ENCODE peak calls at places on chromosome 11, in five cellular contexts. One of them, this sample, is unnamed.
A peak's percentile ranks its signal among the peaks of the same experiment; 100 is the strongest.

GRCh38 chr11:111183706-111184105 is 61.8 kb upstream of the POU2AF2 start:
- DNase-seq in stimulated activated CD4-positive, alpha-beta T cell treated with anti-CD3 and anti-CD28 coated beads, Interleukin-4, amount 100 ng/mL, for 1 hour: no peak
- DNase-seq in left kidney: no peak
- DNase-seq in stimulated activated CD8-positive, alpha-beta memory T cell treated with anti-CD3 and anti-CD28 coated beads, Interleukin-15, amount 100 ng/mL, for 1 hour: no peak
- DNase-seq in GDM1: no peak
- DNase-seq in this sample: no peak

GRCh38 chr11:114187173-114187572 is 109.0 kb upstream of the NNMT start:
- DNase-seq in stimulated activated CD4-positive, alpha-beta T cell treated with anti-CD3 and anti-CD28 coated beads, Interleukin-4, amount 100 ng/mL, for 1 hour: no peak
- DNase-seq in left kidney: peak; percentile 63
- DNase-seq in stimulated activated CD8-positive, alpha-beta memory T cell treated with anti-CD3 and anti-CD28 coated beads, Interleukin-15, amount 100 ng/mL, for 1 hour: no peak
- DNase-seq in GDM1: no peak
- DNase-seq in this sample: no peak

GRCh38 chr11:96481204-96481603 is 91.4 kb downstream of the JRKL start:
- DNase-seq in stimulated activated CD4-positive, alpha-beta T cell treated with anti-CD3 and anti-CD28 coated beads, Interleukin-4, amount 100 ng/mL, for 1 hour: no peak
- DNase-seq in left kidney: no peak
- DNase-seq in stimulated activated CD8-positive, alpha-beta memory T cell treated with anti-CD3 and anti-CD28 coated beads, Interleukin-15, amount 100 ng/mL, for 1 hour: no peak
- DNase-seq in GDM1: no peak
- DNase-seq in this sample: no peak

GRCh38 chr11:28517621-28518020 is 409.4 kb downstream of the METTL15 start:
- DNase-seq in stimulated activated CD4-positive, alpha-beta T cell treated with anti-CD3 and anti-CD28 coated beads, Interleukin-4, amount 100 ng/mL, for 1 hour: no peak
- DNase-seq in left kidney: no peak
- DNase-seq in stimulated activated CD8-positive, alpha-beta memory T cell treated with anti-CD3 and anti-CD28 coated beads, Interleukin-15, amount 100 ng/mL, for 1 hour: no peak
- DNase-seq in GDM1: no peak
- DNase-seq in this sample: no peak

GRCh38 chr11:120197254-120197891 is 13.5 kb upstream of the OAF start:
- DNase-seq in stimulated activated CD4-positive, alpha-beta T cell treated with anti-CD3 and anti-CD28 coated beads, Interleukin-4, amount 100 ng/mL, for 1 hour: no peak
- DNase-seq in left kidney: peak; percentile 97
- DNase-seq in stimulated activated CD8-positive, alpha-beta memory T cell treated with anti-CD3 and anti-CD28 coated beads, Interleukin-15, amount 100 ng/mL, for 1 hour: no peak
- DNase-seq in GDM1: no peak
- DNase-seq in this sample: no peak

GRCh38 chr11:129639300-129639699 is 176.3 kb upstream of the TMEM45B start:
- DNase-seq in stimulated activated CD4-positive, alpha-beta T cell treated with anti-CD3 and anti-CD28 coated beads, Interleukin-4, amount 100 ng/mL, for 1 hour: no peak
- DNase-seq in left kidney: peak; percentile 16
- DNase-seq in stimulated activated CD8-positive, alpha-beta memory T cell treated with anti-CD3 and anti-CD28 coated beads, Interleukin-15, amount 100 ng/mL, for 1 hour: no peak
- DNase-seq in GDM1: no peak
- DNase-seq in this sample: no peak

GRCh38 chr11:30333405-30333804 is 10.5 kb downstream of the ARL14EP start:
- DNase-seq in stimulated activated CD4-positive, alpha-beta T cell treated with anti-CD3 and anti-CD28 coated beads, Interleukin-4, amount 100 ng/mL, for 1 hour: no peak
- DNase-seq in left kidney: no peak
- DNase-seq in stimulated activated CD8-positive, alpha-beta memory T cell treated with anti-CD3 and anti-CD28 coated beads, Interleukin-15, amount 100 ng/mL, for 1 hour: no peak
- DNase-seq in GDM1: no peak
- DNase-seq in this sample: no peak

GRCh38 chr11:63490551-63491239 is at the start of gene PLAAT5:
- DNase-seq in stimulated activated CD4-positive, alpha-beta T cell treated with anti-CD3 and anti-CD28 coated beads, Interleukin-4, amount 100 ng/mL, for 1 hour: peak; percentile 30
- DNase-seq in left kidney: peak; percentile 69
- DNase-seq in stimulated activated CD8-positive, alpha-beta memory T cell treated with anti-CD3 and anti-CD28 coated beads, Interleukin-15, amount 100 ng/mL, for 1 hour: no peak
- DNase-seq in GDM1: no peak
- DNase-seq in this sample: no peak

GRCh38 chr11:119755351-119756071 is 26.5 kb upstream of the NECTIN1 start:
- DNase-seq in stimulated activated CD4-positive, alpha-beta T cell treated with anti-CD3 and anti-CD28 coated beads, Interleukin-4, amount 100 ng/mL, for 1 hour: no peak
- DNase-seq in left kidney: peak; percentile 86
- DNase-seq in stimulated activated CD8-positive, alpha-beta memory T cell treated with anti-CD3 and anti-CD28 coated beads, Interleukin-15, amount 100 ng/mL, for 1 hour: no peak
- DNase-seq in GDM1: no peak
- DNase-seq in this sample: no peak

GRCh38 chr11:2929880-2930704 is 872 bp upstream of the PHLDA2 start:
- DNase-seq in stimulated activated CD4-positive, alpha-beta T cell treated with anti-CD3 and anti-CD28 coated beads, Interleukin-4, amount 100 ng/mL, for 1 hour: peak; percentile 36
- DNase-seq in left kidney: peak; percentile 56
- DNase-seq in stimulated activated CD8-positive, alpha-beta memory T cell treated with anti-CD3 and anti-CD28 coated beads, Interleukin-15, amount 100 ng/mL, for 1 hour: no peak
- DNase-seq in GDM1: no peak
- DNase-seq in this sample: no peak

GRCh38 chr11:60786811-60787567 is 1.9 kb downstream of the MS4A10 start:
- DNase-seq in stimulated activated CD4-positive, alpha-beta T cell treated with anti-CD3 and anti-CD28 coated beads, Interleukin-4, amount 100 ng/mL, for 1 hour: no peak
- DNase-seq in left kidney: peak; percentile 29
- DNase-seq in stimulated activated CD8-positive, alpha-beta memory T cell treated with anti-CD3 and anti-CD28 coated beads, Interleukin-15, amount 100 ng/mL, for 1 hour: no peak
- DNase-seq in GDM1: no peak
- DNase-seq in this sample: no peak

GRCh38 chr11:87628161-87628560 is 547.1 kb downstream of the RAB38 start:
- DNase-seq in stimulated activated CD4-positive, alpha-beta T cell treated with anti-CD3 and anti-CD28 coated beads, Interleukin-4, amount 100 ng/mL, for 1 hour: no peak
- DNase-seq in left kidney: peak; percentile 44
- DNase-seq in stimulated activated CD8-positive, alpha-beta memory T cell treated with anti-CD3 and anti-CD28 coated beads, Interleukin-15, amount 100 ng/mL, for 1 hour: no peak
- DNase-seq in GDM1: no peak
- DNase-seq in this sample: no peak

GRCh38 chr11:83865636-83866461 is 579.7 kb upstream of the CCDC90B start:
- DNase-seq in stimulated activated CD4-positive, alpha-beta T cell treated with anti-CD3 and anti-CD28 coated beads, Interleukin-4, amount 100 ng/mL, for 1 hour: no peak
- DNase-seq in left kidney: peak; percentile 3
- DNase-seq in stimulated activated CD8-positive, alpha-beta memory T cell treated with anti-CD3 and anti-CD28 coated beads, Interleukin-15, amount 100 ng/mL, for 1 hour: no peak
- DNase-seq in GDM1: no peak
- DNase-seq in this sample: no peak

GRCh38 chr11:132559371-132560036 is 972.8 kb downstream of the OPCML start:
- DNase-seq in stimulated activated CD4-positive, alpha-beta T cell treated with anti-CD3 and anti-CD28 coated beads, Interleukin-4, amount 100 ng/mL, for 1 hour: no peak
- DNase-seq in left kidney: peak; percentile 48
- DNase-seq in stimulated activated CD8-positive, alpha-beta memory T cell treated with anti-CD3 and anti-CD28 coated beads, Interleukin-15, amount 100 ng/mL, for 1 hour: no peak
- DNase-seq in GDM1: no peak
- DNase-seq in this sample: no peak

GRCh38 chr11:8335186-8335585 is 71.5 kb upstream of the LMO1 start:
- DNase-seq in stimulated activated CD4-positive, alpha-beta T cell treated with anti-CD3 and anti-CD28 coated beads, Interleukin-4, amount 100 ng/mL, for 1 hour: no peak
- DNase-seq in left kidney: no peak
- DNase-seq in stimulated activated CD8-positive, alpha-beta memory T cell treated with anti-CD3 and anti-CD28 coated beads, Interleukin-15, amount 100 ng/mL, for 1 hour: no peak
- DNase-seq in GDM1: no peak
- DNase-seq in this sample: no peak

GRCh38 chr11:132106336-132106982 is 736.0 kb downstream of the NTM start:
- DNase-seq in stimulated activated CD4-positive, alpha-beta T cell treated with anti-CD3 and anti-CD28 coated beads, Interleukin-4, amount 100 ng/mL, for 1 hour: no peak
- DNase-seq in left kidney: no peak
- DNase-seq in stimulated activated CD8-positive, alpha-beta memory T cell treated with anti-CD3 and anti-CD28 coated beads, Interleukin-15, amount 100 ng/mL, for 1 hour: no peak
- DNase-seq in GDM1: no peak
- DNase-seq in this sample: no peak

GRCh38 chr11:70343631-70344030 is 54.7 kb upstream of the CTTN start:
- DNase-seq in stimulated activated CD4-positive, alpha-beta T cell treated with anti-CD3 and anti-CD28 coated beads, Interleukin-4, amount 100 ng/mL, for 1 hour: no peak
- DNase-seq in left kidney: peak; percentile 92
- DNase-seq in stimulated activated CD8-positive, alpha-beta memory T cell treated with anti-CD3 and anti-CD28 coated beads, Interleukin-15, amount 100 ng/mL, for 1 hour: no peak
- DNase-seq in GDM1: no peak
- DNase-seq in this sample: no peak

GRCh38 chr11:119644502-119644901 is 84.5 kb downstream of the NECTIN1 start:
- DNase-seq in stimulated activated CD4-positive, alpha-beta T cell treated with anti-CD3 and anti-CD28 coated beads, Interleukin-4, amount 100 ng/mL, for 1 hour: no peak
- DNase-seq in left kidney: no peak
- DNase-seq in stimulated activated CD8-positive, alpha-beta memory T cell treated with anti-CD3 and anti-CD28 coated beads, Interleukin-15, amount 100 ng/mL, for 1 hour: no peak
- DNase-seq in GDM1: no peak
- DNase-seq in this sample: no peak

GRCh38 chr11:65899356-65900124 is 648 bp downstream of the FOSL1 start:
- DNase-seq in stimulated activated CD4-positive, alpha-beta T cell treated with anti-CD3 and anti-CD28 coated beads, Interleukin-4, amount 100 ng/mL, for 1 hour: peak; percentile 81
- DNase-seq in left kidney: peak; percentile 70
- DNase-seq in stimulated activated CD8-positive, alpha-beta memory T cell treated with anti-CD3 and anti-CD28 coated beads, Interleukin-15, amount 100 ng/mL, for 1 hour: no peak
- DNase-seq in GDM1: peak; percentile 72
- DNase-seq in this sample: peak; percentile 44

GRCh38 chr11:8061555-8062428 is 19.2 kb upstream of the TUB start:
- DNase-seq in stimulated activated CD4-positive, alpha-beta T cell treated with anti-CD3 and anti-CD28 coated beads, Interleukin-4, amount 100 ng/mL, for 1 hour: no peak
- DNase-seq in left kidney: no peak
- DNase-seq in stimulated activated CD8-positive, alpha-beta memory T cell treated with anti-CD3 and anti-CD28 coated beads, Interleukin-15, amount 100 ng/mL, for 1 hour: no peak
- DNase-seq in GDM1: no peak
- DNase-seq in this sample: no peak

GRCh38 chr11:64436025-64436424 is 77.1 kb downstream of the RPS6KA4 start:
- DNase-seq in stimulated activated CD4-positive, alpha-beta T cell treated with anti-CD3 and anti-CD28 coated beads, Interleukin-4, amount 100 ng/mL, for 1 hour: no peak
- DNase-seq in left kidney: no peak
- DNase-seq in stimulated activated CD8-positive, alpha-beta memory T cell treated with anti-CD3 and anti-CD28 coated beads, Interleukin-15, amount 100 ng/mL, for 1 hour: no peak
- DNase-seq in GDM1: no peak
- DNase-seq in this sample: no peak

GRCh38 chr11:61162092-61162935 is 1.1 kb upstream of the VPS37C start:
- DNase-seq in stimulated activated CD4-positive, alpha-beta T cell treated with anti-CD3 and anti-CD28 coated beads, Interleukin-4, amount 100 ng/mL, for 1 hour: no peak
- DNase-seq in left kidney: peak; percentile 65
- DNase-seq in stimulated activated CD8-positive, alpha-beta memory T cell treated with anti-CD3 and anti-CD28 coated beads, Interleukin-15, amount 100 ng/mL, for 1 hour: no peak
- DNase-seq in GDM1: no peak
- DNase-seq in this sample: no peak